ENCODE peak calls at places on chromosomes 13 and 19, in six cellular contexts. V is MM.1S, O is GM23338, J is HepG2, U is PC-9, D is fibroblast of lung. C is an unnamed sample.

GRCh38 chr13:113364371-113364932 is 522 bp upstream of the GRTP1 start:
- DNase-seq in D (peak; percentile 9), J (no peak), U (no peak), V (no peak), O (no peak), C (no peak)

GRCh38 chr13:35857769-35858168 is 273.4 kb downstream of the DCLK1 start:
- DNase-seq in D (no peak), O (peak; percentile 94), U (no peak), J (no peak), V (no peak), C (no peak)

GRCh38 chr19:55633866-55634265 is 6.9 kb upstream of the ZNF580 start:
- DNase-seq in D (no peak), U (no peak), O (no peak), J (no peak), V (no peak), C (no peak)

GRCh38 chr13:21668665-21669599 is 1.9 kb upstream of the FGF9 start:
- DNase-seq in U (no peak), V (peak; percentile 66), D (peak; percentile 50), J (no peak), O (peak; percentile 69), C (no peak)

GRCh38 chr13:28483313-28483931 is 11.5 kb downstream of the FLT1 start:
- DNase-seq in V (no peak), J (no peak), D (no peak), O (no peak), U (no peak), C (no peak)

GRCh38 chr13:30002577-30002976 is 152.2 kb upstream of the UBL3 start:
- DNase-seq in O (no peak), D (peak; percentile 63), U (peak; percentile 98), J (no peak), V (no peak), C (peak; percentile 15)

GRCh38 chr19:38210458-38210987 is 13.5 kb downstream of the DPF1 start:
- DNase-seq in V (no peak), D (peak; percentile 77), O (peak; percentile 97), J (no peak), U (no peak), C (no peak)

GRCh38 chr13:79909664-79910063 is 428.7 kb downstream of the NDFIP2 start:
- DNase-seq in J (no peak), U (no peak), O (no peak), D (no peak), V (no peak), C (no peak)

GRCh38 chr19:38678217-38678890 is 30.9 kb downstream of the ACTN4 start:
- DNase-seq in U (no peak), O (no peak), J (no peak), D (no peak), V (no peak), C (no peak)

GRCh38 chr13:58919551-58919950 is 1244.2 kb downstream of the DIAPH3 start:
- DNase-seq in U (no peak), J (no peak), O (no peak), V (no peak), D (no peak), C (no peak)

GRCh38 chr13:33204130-33204927 is 81.2 kb downstream of the STARD13 start:
- DNase-seq in U (no peak), V (no peak), J (no peak), O (no peak), D (peak; percentile 95), C (no peak)

GRCh38 chr19:17538684-17539287 is 16.7 kb upstream of the COLGALT1 start:
- DNase-seq in D (no peak), J (no peak), U (no peak), O (peak; percentile 36), V (no peak), C (no peak)

GRCh38 chr13:79519252-79519651 is 38.3 kb downstream of the NDFIP2 start:
- DNase-seq in J (no peak), O (no peak), U (no peak), D (no peak), V (no peak), C (no peak)

GRCh38 chr13:30510091-30510490 is 44.4 kb upstream of the HMGB1 start:
- DNase-seq in U (no peak), O (no peak), D (no peak), J (no peak), V (no peak), C (no peak)

GRCh38 chr19:10126213-10126639 is 6.5 kb upstream of the EIF3G start:
- DNase-seq in U (no peak), J (no peak), V (no peak), O (no peak), D (no peak), C (no peak)

GRCh38 chr13:75421133-75421532 is 60.8 kb downstream of the TBC1D4 start:
- DNase-seq in D (no peak), V (no peak), U (no peak), O (no peak), J (no peak), C (no peak)

GRCh38 chr13:45042539-45042938 is 53.2 kb downstream of the GPALPP1 start:
- DNase-seq in U (no peak), D (no peak), J (no peak), O (no peak), V (no peak), C (no peak)

GRCh38 chr13:103168901-103169508 is 102.8 kb upstream of the SLC10A2 start:
- DNase-seq in J (no peak), U (peak; percentile 25), D (no peak), V (no peak), O (no peak), C (no peak)

GRCh38 chr19:46748325-46749109 is 2.3 kb upstream of the STRN4 start:
- DNase-seq in U (peak; percentile 47), J (peak; percentile 54), D (peak; percentile 71), V (peak; percentile 49), O (peak; percentile 96), C (no peak)

GRCh38 chr13:44874176-44874575 is 115.1 kb downstream of the NUFIP1 start:
- DNase-seq in D (no peak), U (no peak), O (no peak), V (no peak), J (no peak), C (no peak)

GRCh38 chr19:57664269-57665127 is 4.2 kb upstream of the ZSCAN4 start:
- DNase-seq in U (peak; percentile 38), D (peak; percentile 52), O (peak; percentile 71), V (no peak), J (peak; percentile 39), C (no peak)

GRCh38 chr13:53123536-53123935 is 94.9 kb downstream of the OLFM4 start:
- DNase-seq in V (no peak), J (no peak), D (no peak), O (no peak), U (no peak), C (no peak)

GRCh38 chr13:51620165-51620983 is 36.1 kb downstream of the WDFY2 start:
- DNase-seq in O (no peak), V (no peak), D (no peak), U (no peak), J (peak; percentile 98), C (no peak)

GRCh38 chr13:51623473-51623872 is 39.2 kb downstream of the WDFY2 start:
- DNase-seq in O (no peak), J (no peak), U (no peak), D (no peak), V (no peak), C (no peak)

GRCh38 chr13:51621597-51621996 is 37.3 kb downstream of the WDFY2 start:
- DNase-seq in J (no peak), U (no peak), V (no peak), D (no peak), O (no peak), C (no peak)

GRCh38 chr13:51618626-51619025 is 34.4 kb downstream of the WDFY2 start:
- DNase-seq in J (no peak), V (no peak), O (no peak), D (no peak), U (no peak), C (no peak)

GRCh38 chr13:51619614-51620013 is 35.4 kb downstream of the WDFY2 start:
- DNase-seq in O (no peak), D (peak; percentile 68), U (no peak), V (no peak), J (no peak), C (no peak)
- H3K27ac ChIP-seq in O (no peak overlapping the region), D (peak overlapping the region; percentile 56), U (no peak overlapping the region), V (no peak overlapping the region), J (peak overlapping the region; percentile 77), C (peak overlapping the region; percentile 54)

DNA sequence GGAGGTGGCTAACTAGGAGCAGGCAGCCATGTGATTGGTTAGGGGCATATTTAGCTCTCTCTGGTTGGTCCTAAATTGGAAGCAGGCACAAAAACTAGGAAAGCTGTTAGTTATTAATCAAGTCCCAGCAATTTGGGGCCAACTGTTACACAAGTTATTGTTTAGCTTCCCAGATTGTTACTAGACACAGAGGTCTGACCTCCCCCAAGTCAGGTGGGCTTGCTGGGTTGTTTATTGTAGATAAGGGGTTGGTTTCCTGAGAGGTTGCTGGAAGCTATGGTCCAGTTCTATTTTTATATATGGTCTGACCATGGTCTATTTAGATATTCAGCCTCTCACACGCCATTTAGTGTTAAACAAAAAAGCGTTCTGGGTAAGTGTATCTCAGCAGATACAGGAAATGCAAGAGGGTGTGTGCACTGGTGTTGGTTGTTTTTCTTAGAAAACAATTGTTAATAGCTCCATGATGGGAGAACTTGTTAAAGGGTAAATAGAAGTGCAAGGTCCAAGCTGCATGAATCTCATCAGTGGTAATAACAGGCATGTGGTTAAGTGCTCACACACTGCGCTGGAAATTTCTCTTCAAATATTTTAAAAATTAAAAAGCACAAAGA is 150.0 kb downstream of the RAP2A start:
- DNase-seq in U (no peak), D (no peak), J (peak; percentile 12), V (no peak), O (no peak), C (no peak)
- H2AFZ ChIP-seq in U (no peak overlapping the region), D (no peak overlapping the region), J (no peak overlapping the region), V (no peak overlapping the region), O (peak overlapping the region; percentile 78), C (no peak overlapping the region)

DNA sequence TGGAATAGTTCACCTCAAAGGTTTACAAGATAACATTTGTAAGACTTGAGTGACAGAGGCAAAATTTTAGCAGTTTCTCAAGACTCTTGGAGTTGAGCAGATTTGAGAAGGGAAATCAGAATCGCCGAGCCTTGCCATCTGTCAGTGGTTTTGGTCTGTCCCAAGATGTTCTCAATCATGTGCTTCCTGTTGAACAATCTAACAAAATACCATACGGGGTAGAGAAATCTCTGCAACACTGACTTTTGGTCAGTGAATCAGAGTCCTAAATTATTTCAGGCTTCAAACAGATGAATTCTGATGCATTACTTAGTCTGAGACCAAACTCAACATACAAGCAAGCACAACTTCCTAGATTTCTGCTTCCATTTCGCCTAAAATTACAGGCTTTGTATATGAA is 3.8 kb downstream of the KCTD12 start:
- DNase-seq in O (no peak), U (no peak), D (peak; percentile 74), V (peak; percentile 25), J (no peak), C (no peak)
- H3K4me3 ChIP-seq in O (no peak overlapping the region), U (no peak overlapping the region), D (peak overlapping the region; percentile 11), V (no peak overlapping the region), J (no peak overlapping the region), C (no peak overlapping the region)

DNA sequence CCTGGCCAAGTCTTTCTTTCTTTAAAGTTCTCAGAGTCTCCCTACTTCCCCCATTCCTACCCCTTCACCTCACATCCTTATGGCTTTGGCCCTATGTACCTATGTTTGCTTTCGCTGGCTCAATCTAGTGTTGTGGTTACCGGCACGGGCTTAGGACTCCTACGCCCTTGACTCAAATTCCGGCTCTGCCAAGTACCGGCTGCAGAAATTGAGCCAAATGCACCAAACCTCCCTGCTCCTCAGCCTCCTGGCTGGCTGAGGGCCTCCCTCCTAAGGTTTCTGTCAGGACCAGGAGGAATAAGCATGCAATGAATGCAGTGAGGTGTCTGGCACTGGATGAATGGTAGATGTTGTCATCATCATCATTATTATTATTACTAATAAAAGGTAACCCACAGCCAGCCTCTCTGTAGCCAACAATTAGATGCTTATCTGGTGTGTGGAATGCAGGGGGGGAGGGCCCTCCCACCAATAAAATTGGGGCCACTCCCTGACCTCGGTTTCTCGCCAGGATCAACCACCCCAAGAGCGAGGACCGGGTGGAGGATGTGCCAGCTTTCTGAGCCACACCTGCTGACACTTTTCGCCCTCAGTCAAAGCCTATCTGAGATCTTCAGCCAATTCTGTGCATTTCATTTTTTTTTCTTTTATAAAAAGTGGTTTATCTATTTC is 20.7 kb downstream of the KLK5 start:
- DNase-seq in O (no peak), V (no peak), D (no peak), J (no peak), U (peak; percentile 100), C (peak; percentile 88)
- H3K27ac ChIP-seq in O (no peak overlapping the region), V (no peak overlapping the region), D (no peak overlapping the region), J (no peak overlapping the region), U (peak overlapping the region; percentile 89), C (peak overlapping the region; percentile 91)

C was measured in keratinocyte.